ENCODE peak calls at places on chromosome 20, in six cellular contexts. E is fibroblast of gingiva, U is endodermal cell, B is T-helper 17 cell, J is transverse colon, Y is GM20000. F is an unnamed sample.

GRCh38 chr20:54219751-54220426 is 12.0 kb downstream of the PFDN4 start:
- DNase-seq in J (no peak), Y (no peak), E (peak; percentile 33), U (no peak), B (no peak), F (no peak)

GRCh38 chr20:9978395-9979004 is 56.3 kb upstream of the ANKEF1 start:
- DNase-seq in Y (peak; percentile 59), B (no peak), J (peak; percentile 15), U (peak; percentile 61), E (peak; percentile 93), F (peak; percentile 36)

GRCh38 chr20:63312268-63312667 is 19.3 kb downstream of the COL20A1 start:
- DNase-seq in B (no peak), U (no peak), E (no peak), Y (no peak), J (no peak), F (no peak)

GRCh38 chr20:33940701-33941100 is 53.0 kb upstream of the RALY start:
- DNase-seq in J (no peak), B (no peak), U (no peak), E (no peak), Y (no peak), F (peak; percentile 27)

GRCh38 chr20:43746344-43747137 is 19.7 kb upstream of the GTSF1L start:
- DNase-seq in E (no peak), B (no peak), U (no peak), J (no peak), Y (no peak), F (no peak)

GRCh38 chr20:39706089-39706721 is 744.1 kb downstream of the DHX35 start:
- DNase-seq in B (no peak), J (no peak), E (no peak), Y (no peak), U (no peak), F (peak; percentile 2)

GRCh38 chr20:3777726-3778629 is 3.3 kb downstream of the SPEF1 start:
- DNase-seq in B (peak; percentile 36), U (peak; percentile 89), E (peak; percentile 41), J (peak; percentile 69), Y (peak; percentile 69), F (peak; percentile 59)

GRCh38 chr20:19903168-19903676 is 113.9 kb upstream of the NAA20 start:
- DNase-seq in B (no peak), J (peak; percentile 54), E (peak; percentile 69), Y (peak; percentile 73), U (no peak), F (peak; percentile 11)

GRCh38 chr20:46400828-46401477 is 5.5 kb downstream of the ELMO2 start:
- DNase-seq in U (peak; percentile 57), J (no peak), E (peak; percentile 80), Y (no peak), B (no peak), F (peak; percentile 13)

GRCh38 chr20:41245086-41245707 is 72.3 kb downstream of the ZHX3 start:
- DNase-seq in Y (no peak), U (peak; percentile 65), J (no peak), B (no peak), E (no peak), F (peak; percentile 23)

GRCh38 chr20:38685853-38686473 is 38.3 kb upstream of the SLC32A1 start:
- DNase-seq in B (no peak), J (peak; percentile 12), E (peak; percentile 20), U (peak; percentile 94), Y (peak; percentile 54), F (peak; percentile 62)

GRCh38 chr20:59242714-59243626 is 57.4 kb upstream of the EDN3 start:
- DNase-seq in B (no peak), U (no peak), J (no peak), E (no peak), Y (no peak), F (no peak)

GRCh38 chr20:53656653-53657288 is 63.1 kb upstream of the ZNF217 start:
- DNase-seq in J (no peak), B (no peak), Y (no peak), U (no peak), E (peak; percentile 76), F (no peak)

GRCh38 chr20:63740501-63741353 is 1.2 kb downstream of the SLC2A4RG start:
- DNase-seq in Y (peak; percentile 86), J (peak; percentile 93), U (peak; percentile 90), B (no peak), E (peak; percentile 94), F (peak; percentile 94)

GRCh38 chr20:51022803-51023616 is at the start of gene KCNG1:
- DNase-seq in B (no peak), J (peak; percentile 81), U (peak; percentile 95), Y (peak; percentile 85), E (peak; percentile 69), F (peak; percentile 44)

GRCh38 chr20:43404880-43405279 is 52.8 kb upstream of the SRSF6 start:
- DNase-seq in B (no peak), E (no peak), U (peak; percentile 83), Y (peak; percentile 47), J (no peak), F (no peak)

GRCh38 chr20:49636447-49636846 is 68.5 kb upstream of the PTGIS start:
- DNase-seq in E (no peak), U (no peak), B (no peak), Y (no peak), J (no peak), F (no peak)

GRCh38 chr20:542777-543368 is 717 bp downstream of the CSNK2A1 start:
- DNase-seq in E (no peak), B (no peak), U (peak; percentile 62), Y (peak; percentile 41), J (peak; percentile 44), F (peak; percentile 44)

GRCh38 chr20:58623579-58624473 is 27.3 kb upstream of the STX16 start:
- DNase-seq in B (no peak), U (no peak), J (peak; percentile 33), E (peak; percentile 69), Y (no peak), F (no peak)

GRCh38 chr20:10436053-10436699 is 1.1 kb downstream of the SLX4IP start:
- DNase-seq in B (no peak), E (no peak), Y (no peak), J (no peak), U (no peak), F (no peak)

GRCh38 chr20:49558826-49559225 is 9.1 kb downstream of the PTGIS start:
- DNase-seq in B (no peak), J (peak; percentile 1), Y (no peak), U (peak; percentile 75), E (no peak), F (no peak)

GRCh38 chr20:38197217-38198008 is 32.3 kb upstream of the TGM2 start:
- DNase-seq in U (peak; percentile 27), Y (no peak), E (no peak), J (no peak), B (no peak), F (no peak)

GRCh38 chr20:33006776-33007375 is 628 bp upstream of the BPIFB2 start:
- DNase-seq in E (no peak), J (no peak), Y (no peak), U (no peak), B (no peak), F (no peak)

GRCh38 chr20:37574199-37574890 is 46.7 kb upstream of the BLCAP start:
- DNase-seq in B (no peak), J (no peak), U (no peak), E (no peak), Y (no peak), F (no peak)

GRCh38 chr20:34075647-34076046 is 36.4 kb downstream of the EIF2S2 start:
- DNase-seq in E (no peak), J (no peak), B (no peak), U (peak; percentile 75), Y (no peak), F (no peak)

GRCh38 chr20:25540273-25540672 is 45.1 kb downstream of the NINL start:
- DNase-seq in J (no peak), B (no peak), Y (no peak), U (peak; percentile 75), E (no peak), F (no peak)

GRCh38 chr20:12790856-12791255 is 217.9 kb upstream of the SPTLC3 start:
- DNase-seq in E (no peak), Y (no peak), B (no peak), U (no peak), J (no peak), F (no peak)

GRCh38 chr20:19934792-19935491 is 82.2 kb upstream of the NAA20 start:
- DNase-seq in U (no peak), B (no peak), E (no peak), Y (peak; percentile 51), J (peak; percentile 75), F (peak; percentile 68)

GRCh38 chr20:45965169-45966002 is 6.6 kb downstream of the ZNF335 start:
- DNase-seq in B (no peak), Y (no peak), E (no peak), J (no peak), U (peak; percentile 41), F (no peak)

GRCh38 chr20:63696311-63696627 is 183 bp upstream of the TNFRSF6B start:
- DNase-seq in B (no peak), U (peak; percentile 90), Y (peak; percentile 51), E (peak; percentile 25), J (peak; percentile 60), F (no peak)

GRCh38 chr20:3165473-3166337 is 6.0 kb upstream of the FASTKD5 start:
- DNase-seq in B (no peak), E (peak; percentile 16), U (no peak), J (peak; percentile 59), Y (peak; percentile 23), F (no peak)

F was measured in thyroid gland.